ENCODE peak calls at places on chromosomes 11 and 22, in seven cellular contexts. Y is stomach, A is heart right ventricle, U is gastrocnemius medialis, D is body of pancreas, N is sigmoid colon, F is thoracic aorta. Q is an unnamed sample.

GRCh38 chr11:112024178-112024777 is 930 bp upstream of the DLAT start:
- DNase-seq in F (no peak), A (no peak), U (no peak), N (no peak), Y (no peak), D (no peak), Q (no peak)

GRCh38 chr11:128345316-128345715 is 242.0 kb downstream of the ETS1 start:
- DNase-seq in A (no peak), D (no peak), Y (no peak), U (no peak), N (no peak), F (no peak), Q (no peak)

GRCh38 chr11:32006799-32007388 is 84.0 kb upstream of the RCN1 start:
- DNase-seq in N (no peak), U (no peak), D (peak; percentile 20), F (no peak), Y (no peak), A (no peak), Q (no peak)

GRCh38 chr11:1193326-1194230 is 29.3 kb upstream of the MUC5B start:
- DNase-seq in N (peak; percentile 52), A (no peak), Y (peak; percentile 26), F (no peak), D (no peak), U (no peak), Q (peak; percentile 68)

GRCh38 chr22:50148991-50149721 is 21.4 kb upstream of the PANX2 start:
- DNase-seq in N (no peak), A (peak; percentile 60), F (no peak), U (no peak), Y (peak; percentile 78), D (peak; percentile 74), Q (peak; percentile 66)

GRCh38 chr11:114172871-114173444 is 113.4 kb downstream of the ZBTB16 start:
- DNase-seq in N (no peak), U (peak; percentile 32), F (no peak), Y (no peak), A (peak; percentile 63), D (no peak), Q (no peak)

GRCh38 chr11:28105869-28106268 is 2.1 kb downstream of the KIF18A start:
- DNase-seq in F (no peak), Y (no peak), U (no peak), A (no peak), N (no peak), D (no peak), Q (no peak)

GRCh38 chr22:37545703-37546435 is 14.4 kb upstream of the CDC42EP1 start:
- DNase-seq in A (peak; percentile 94), U (peak; percentile 64), N (peak; percentile 98), F (peak; percentile 55), Y (peak; percentile 95), D (peak; percentile 84), Q (peak; percentile 95)

GRCh38 chr11:3197044-3197715 is 21.4 kb downstream of the MRGPRG start:
- DNase-seq in U (no peak), F (no peak), N (no peak), Y (peak; percentile 17), D (no peak), A (no peak), Q (peak; percentile 72)

GRCh38 chr11:22539851-22540376 is 85.7 kb downstream of the FANCF start:
- DNase-seq in F (no peak), D (peak; percentile 22), N (no peak), U (no peak), A (no peak), Y (no peak), Q (no peak)

GRCh38 chr11:101584651-101585050 is 844 bp upstream of the TRPC6 start:
- DNase-seq in Y (no peak), N (no peak), D (no peak), F (no peak), A (no peak), U (no peak), Q (no peak)

GRCh38 chr11:69938206-69938605 is 119.0 kb upstream of the FGF3 start:
- DNase-seq in Y (no peak), F (no peak), N (peak; percentile 27), A (peak; percentile 1), U (no peak), D (no peak), Q (no peak)

GRCh38 chr22:43487311-43488030 is 75.7 kb downstream of the MPPED1 start:
- DNase-seq in F (no peak), U (no peak), N (no peak), Y (no peak), A (no peak), D (no peak), Q (no peak)

DNA sequence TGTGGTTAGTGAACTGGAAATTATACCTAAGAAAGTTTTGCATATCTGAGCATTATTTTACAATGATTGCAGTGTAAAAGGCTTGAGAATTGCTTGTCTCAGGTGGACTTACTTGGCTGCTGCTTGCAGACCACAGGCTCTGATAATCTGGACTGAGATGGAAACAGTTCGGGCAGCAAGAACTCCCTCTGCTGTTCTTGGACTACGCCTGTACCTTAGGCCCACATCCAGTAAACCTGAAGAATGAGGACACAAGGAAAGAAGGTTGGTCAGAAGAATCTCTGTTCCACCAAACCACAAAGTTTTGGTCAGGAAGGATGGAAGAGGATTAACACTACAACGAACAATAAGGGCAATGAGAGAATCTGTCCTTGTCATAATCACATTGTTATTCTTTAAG is 80.1 kb downstream of the C2CD3 start:
- DNase-seq in N (no peak), F (no peak), U (peak; percentile 13), Y (no peak), A (no peak), D (no peak), Q (no peak)
- TF ChIP-seq CTCF in N (no peak), F (no peak), U (peak; percentile 41), Y (no peak), A (no peak), D (peak; percentile 11), Q (no peak)

DNA sequence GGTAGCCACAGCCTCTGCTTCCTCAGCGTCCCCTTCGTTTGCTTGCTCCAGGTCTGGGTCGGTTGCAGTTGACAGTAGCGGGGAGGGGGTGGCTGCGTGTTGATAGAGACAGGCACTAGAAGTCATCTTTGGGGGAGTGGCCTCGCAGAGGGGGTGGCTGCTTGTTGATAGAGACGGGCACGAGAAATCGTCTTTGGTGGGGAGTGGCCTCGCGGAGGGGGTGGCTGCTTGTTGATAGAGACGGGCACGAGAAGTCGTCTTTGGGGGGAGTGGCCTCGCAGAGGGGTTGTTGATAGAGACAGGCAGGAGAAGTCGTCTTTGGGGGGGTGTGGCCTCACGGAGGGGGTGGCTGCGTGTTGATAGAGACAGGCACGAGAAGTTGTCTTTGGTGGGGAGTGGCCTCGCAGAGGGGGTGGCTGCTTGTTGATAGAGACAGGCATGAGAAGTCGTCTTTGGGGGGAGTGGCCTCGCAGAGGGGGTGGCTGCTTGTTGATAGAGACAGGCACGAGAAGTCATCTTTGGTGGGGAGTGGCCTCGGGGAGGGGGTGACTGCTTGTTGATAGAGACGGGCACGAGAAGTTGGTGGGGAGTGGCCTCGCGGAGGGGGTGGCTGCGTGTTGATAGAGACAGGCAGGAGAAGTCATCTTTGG is 328.3 kb downstream of the TBC1D22A start:
- DNase-seq in A (no peak), F (no peak), N (no peak), D (no peak), U (no peak), Y (no peak), Q (no peak)
- H3K4me3 ChIP-seq in A (no peak overlapping the region), F (peak overlapping the region; percentile 12), N (peak overlapping the region; percentile 13), D (no peak overlapping the region), U (no peak overlapping the region), Y (peak overlapping the region; percentile 26), Q (peak overlapping the region; percentile 62)

GRCh38 chr11:33895752-33896137 is 3.9 kb upstream of the LMO2 start:
- DNase-seq in A (no peak), D (no peak), U (no peak), Y (no peak), N (no peak), F (no peak), Q (no peak)

GRCh38 chr11:33898957-33899356 is 7.1 kb upstream of the LMO2 start:
- DNase-seq in N (no peak), Y (no peak), F (no peak), D (no peak), A (no peak), U (no peak), Q (no peak)

GRCh38 chr11:33900159-33900855 is 8.4 kb upstream of the LMO2 start:
- DNase-seq in Y (no peak), U (no peak), N (no peak), F (no peak), D (no peak), A (no peak), Q (no peak)

GRCh38 chr11:33897761-33898403 is 6.0 kb upstream of the LMO2 start:
- DNase-seq in F (no peak), Y (no peak), N (no peak), U (no peak), D (no peak), A (no peak), Q (no peak)

DNA sequence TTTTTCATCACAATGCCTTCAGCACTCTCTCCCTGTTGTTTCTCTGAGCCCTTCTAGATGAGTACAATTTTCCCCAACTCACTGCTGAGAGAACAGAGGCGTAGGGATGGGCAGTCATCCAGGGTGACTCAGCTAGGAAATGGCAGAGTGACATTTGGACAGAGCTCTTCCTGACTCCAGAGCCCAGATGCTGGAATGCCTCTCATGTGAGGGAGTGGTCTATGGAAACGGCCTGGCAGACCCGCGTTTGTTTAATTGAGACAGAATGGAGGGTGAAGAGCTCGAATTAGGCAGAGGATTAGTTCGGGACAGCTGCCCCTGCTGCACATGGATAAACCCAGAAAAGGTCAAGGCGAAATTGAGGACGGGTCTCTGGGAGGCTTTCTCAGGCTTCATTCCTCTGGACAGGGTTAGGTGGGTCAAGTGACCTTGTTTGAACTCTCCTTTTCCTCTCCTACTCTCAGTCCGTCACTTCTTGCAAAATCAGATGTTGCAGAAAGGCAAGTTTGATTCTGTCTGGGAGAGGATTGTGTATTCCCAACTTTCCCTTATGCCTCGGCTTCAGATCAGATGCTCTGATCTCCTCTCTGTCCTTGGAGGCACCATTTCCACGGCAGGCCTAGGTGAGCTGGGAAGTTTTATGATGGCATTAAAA is 7.6 kb upstream of the LMO2 start:
- DNase-seq in F (peak; percentile 79), Y (peak; percentile 50), N (peak; percentile 92), U (peak; percentile 74), A (peak; percentile 54), D (peak; percentile 66), Q (peak; percentile 83)
- H3K27ac ChIP-seq in F (peak overlapping the region; percentile 18), Y (no peak overlapping the region), N (peak overlapping the region; percentile 54), U (peak overlapping the region; percentile 40), A (no peak overlapping the region), D (no peak overlapping the region), Q (peak overlapping the region; percentile 62)

DNA sequence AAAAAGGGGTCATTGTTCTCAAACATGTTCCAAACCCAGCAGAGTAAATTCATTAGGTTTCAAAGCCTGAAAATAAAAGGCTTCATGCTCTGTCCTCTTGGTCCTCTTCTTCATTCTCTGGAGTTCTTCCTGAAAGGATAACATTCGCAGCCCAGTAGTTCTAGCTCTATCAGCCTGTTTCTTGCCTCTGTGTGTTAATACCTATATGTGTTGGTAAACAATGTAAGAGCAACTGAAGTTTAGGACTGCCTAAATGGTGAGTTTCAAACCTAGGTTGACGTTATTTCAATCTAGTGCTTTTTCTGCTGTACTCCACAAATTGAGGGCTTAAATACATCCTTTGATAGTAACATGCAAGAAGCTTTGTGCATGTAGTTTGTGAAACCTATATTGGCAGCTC is 9.4 kb downstream of the AASDHPPT start:
- DNase-seq in U (no peak), A (no peak), N (no peak), Y (no peak), D (no peak), F (no peak), Q (no peak)
- TF ChIP-seq CTCF in U (no peak), A (no peak), N (no peak), Y (no peak), D (no peak), F (no peak), Q (no peak)

Q was measured in coronary artery.